ENCODE peak calls at places on chromosomes 1 and 21, in five cellular contexts. X is aorta, K is left ventricle myocardium inferior, H is fibroblast of lung, C is brain microvascular endothelial cell. E is an unnamed sample.

GRCh38 chr1:164971391-164971790 is 385.1 kb downstream of the LMX1A start:
- DNase-seq in X (no peak), K (no peak), H (no peak), C (no peak), E (no peak)

GRCh38 chr21:36751383-36751782 is 52.5 kb downstream of the SIM2 start:
- DNase-seq in X (no peak), K (no peak), H (no peak), C (no peak), E (peak; percentile 38)

GRCh38 chr21:14582934-14583628 is 37.0 kb upstream of the SAMSN1 start:
- DNase-seq in X (no peak), K (no peak), H (no peak), C (no peak), E (no peak)

GRCh38 chr1:180769889-180770288 is 138.1 kb downstream of the XPR1 start:
- DNase-seq in X (no peak), K (no peak), H (no peak), C (no peak), E (no peak)

GRCh38 chr21:28781602-28782274 is 210.9 kb downstream of the LTN1 start:
- DNase-seq in X (no peak), K (no peak), H (peak; percentile 66), C (peak; percentile 44), E (peak; percentile 13)

GRCh38 chr1:30477588-30477987 is 245.8 kb downstream of the MATN1 start:
- DNase-seq in X (no peak), K (no peak), H (no peak), C (no peak), E (no peak)

GRCh38 chr1:201183209-201183608 is 7.4 kb upstream of the IGFN1 start:
- DNase-seq in X (no peak), K (no peak), H (no peak), C (no peak), E (no peak)

GRCh38 chr1:3918966-3919611 is 19.0 kb upstream of the C1orf174 start:
- DNase-seq in X (no peak), K (no peak), H (no peak), C (no peak), E (no peak)

GRCh38 chr1:222644649-222645005 is 26.7 kb downstream of the MIA3 start:
- DNase-seq in X (no peak), K (no peak), H (no peak), C (no peak), E (no peak)

GRCh38 chr1:183550915-183551314 is 39.3 kb downstream of the NCF2 start:
- DNase-seq in X (no peak), K (no peak), H (no peak), C (no peak), E (no peak)

GRCh38 chr21:46322351-46323226 is 1.1 kb downstream of the C21orf58 start:
- DNase-seq in X (no peak), K (no peak), H (peak; percentile 24), C (peak; percentile 42), E (peak; percentile 50)

GRCh38 chr21:16837319-16837718 is 675.5 kb upstream of the CXADR start:
- DNase-seq in X (no peak), K (no peak), H (peak; percentile 41), C (no peak), E (no peak)

GRCh38 chr1:198850196-198850595 is 211.4 kb downstream of the PTPRC start:
- DNase-seq in X (no peak), K (no peak), H (no peak), C (no peak), E (no peak)

GRCh38 chr1:2610036-2610720 is 22.6 kb downstream of the MMEL1 start:
- DNase-seq in X (no peak), K (no peak), H (no peak), C (no peak), E (peak; percentile 58)

GRCh38 chr1:205374205-205375078 is 17.7 kb upstream of the KLHDC8A start:
- DNase-seq in X (no peak), K (no peak), H (peak; percentile 78), C (peak; percentile 76), E (no peak)

GRCh38 chr1:175172503-175172902 is 20.1 kb downstream of the KIAA0040 start:
- DNase-seq in X (no peak), K (no peak), H (no peak), C (no peak), E (no peak)

GRCh38 chr1:235998812-235999211 is 66.1 kb downstream of the NID1 start:
- DNase-seq in X (no peak), K (no peak), H (no peak), C (no peak), E (no peak)

GRCh38 chr1:7218210-7218832 is 433.1 kb downstream of the CAMTA1 start:
- DNase-seq in X (no peak), K (no peak), H (peak; percentile 67), C (peak; percentile 48), E (peak; percentile 79)

GRCh38 chr1:91876040-91876470 is 9.9 kb downstream of the TGFBR3 start:
- DNase-seq in X (no peak), K (no peak), H (no peak), C (no peak), E (no peak)

GRCh38 chr1:211621471-211622198 is 42.7 kb upstream of the SLC30A1 start:
- DNase-seq in X (peak; percentile 70), K (peak; percentile 33), H (no peak), C (no peak), E (no peak)

GRCh38 chr1:78839704-78840277 is 166.7 kb downstream of the ADGRL4 start:
- DNase-seq in X (no peak), K (no peak), H (peak; percentile 74), C (peak; percentile 44), E (peak; percentile 28)

GRCh38 chr1:32142446-32143301 is 34.8 kb downstream of the KPNA6 start:
- DNase-seq in X (peak; percentile 55), K (peak; percentile 47), H (peak; percentile 84), C (peak; percentile 83), E (no peak)

GRCh38 chr1:118923319-118923718 is 64.8 kb downstream of the TBX15 start:
- DNase-seq in X (no peak), K (no peak), H (no peak), C (no peak), E (no peak)

GRCh38 chr21:36330904-36331303 is 10.9 kb downstream of the MORC3 start:
- DNase-seq in X (no peak), K (peak; percentile 41), H (peak; percentile 69), C (peak; percentile 38), E (peak; percentile 61)

GRCh38 chr1:35433714-35434113 is 123.5 kb downstream of the KIAA0319L start:
- DNase-seq in X (no peak), K (no peak), H (no peak), C (no peak), E (peak; percentile 39)
- H3K4me3 ChIP-seq in X (no peak overlapping the region), K (no peak overlapping the region), H (no peak overlapping the region), C (no peak overlapping the region), E (no peak overlapping the region)

DNA sequence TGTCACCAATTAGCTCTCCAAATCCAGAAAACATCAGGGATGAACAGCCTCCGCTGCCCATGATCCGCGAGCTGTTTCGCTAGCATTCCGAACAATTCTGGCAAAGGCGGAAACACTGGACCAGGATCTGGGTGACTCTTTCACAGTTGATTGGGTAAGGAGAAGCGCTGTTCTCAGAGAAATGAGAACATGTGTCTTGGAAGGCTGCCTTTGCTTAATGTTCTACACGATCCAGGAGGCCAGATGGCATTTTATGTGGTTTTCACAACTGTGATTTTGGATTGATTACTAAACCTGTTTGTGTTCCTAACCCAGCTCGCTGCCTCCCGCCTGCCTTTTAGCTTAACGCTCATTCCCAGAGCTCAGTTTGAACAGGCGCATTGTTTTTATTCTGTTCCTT is 144.0 kb downstream of the KIF26B start:
- DNase-seq in X (no peak), K (no peak), H (peak; percentile 62), C (no peak), E (no peak)
- H3K4me3 ChIP-seq in X (no peak overlapping the region), K (no peak overlapping the region), H (no peak overlapping the region), C (no peak overlapping the region), E (no peak overlapping the region)

GRCh38 chr1:1432951-1433803 is 2.3 kb upstream of the VWA1 start:
- DNase-seq in X (peak; percentile 55), K (peak; percentile 74), H (no peak), C (no peak), E (peak; percentile 91)

GRCh38 chr1:1435094-1435903 is at the start of gene VWA1:
- DNase-seq in X (no peak), K (peak; percentile 79), H (peak; percentile 53), C (no peak), E (peak; percentile 99)

GRCh38 chr1:1434812-1435093 is 737 bp upstream of the VWA1 start:
- DNase-seq in X (no peak), K (no peak), H (no peak), C (no peak), E (no peak)

GRCh38 chr1:1433804-1434130 is 1.7 kb upstream of the VWA1 start:
- DNase-seq in X (no peak), K (no peak), H (no peak), C (no peak), E (peak; percentile 81)

DNA sequence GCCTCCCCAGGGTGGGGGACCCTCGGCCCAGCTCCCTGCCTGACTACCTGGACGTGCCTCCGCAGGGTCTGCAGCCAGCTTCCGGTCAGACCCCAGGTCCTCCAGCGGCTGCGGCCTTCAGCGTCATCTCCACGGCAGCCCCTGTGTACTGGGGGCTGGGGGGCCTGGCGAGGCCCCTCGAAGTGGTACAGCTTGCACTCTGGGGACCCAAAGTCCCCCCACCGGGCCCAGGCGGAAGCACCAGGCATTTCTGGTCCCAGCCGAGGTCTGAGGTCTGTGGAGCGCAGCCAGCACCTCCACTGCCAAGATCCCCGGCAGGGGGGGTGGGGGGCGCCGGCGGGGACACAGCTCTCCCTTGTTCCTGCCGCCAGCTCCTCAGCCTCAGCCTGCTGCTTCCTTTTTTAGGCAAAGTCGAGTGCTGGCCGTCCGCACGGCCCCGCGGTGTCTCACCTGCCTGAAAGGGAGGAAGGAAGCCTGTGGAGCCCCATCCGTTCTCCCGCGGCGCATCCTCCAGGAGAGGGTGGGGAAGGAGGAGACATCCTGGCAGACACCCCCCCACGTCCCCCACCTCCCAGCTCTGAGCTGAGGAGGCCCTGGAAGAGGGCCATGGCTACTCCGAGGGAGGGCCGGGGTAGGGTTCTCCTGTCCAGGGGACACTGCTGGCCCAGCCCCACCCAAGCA is 1.2 kb upstream of the VWA1 start:
- DNase-seq in X (peak; percentile 54), K (peak; percentile 75), H (no peak), C (no peak), E (peak; percentile 93)
- H3K4me3 ChIP-seq in X (no peak overlapping the region), K (peak overlapping the region; percentile 71), H (no peak overlapping the region), C (no peak overlapping the region), E (peak overlapping the region; percentile 5)

GRCh38 chr21:45080639-45081414 is 6.4 kb downstream of the ADARB1 start:
- DNase-seq in X (peak; percentile 32), K (no peak), H (peak; percentile 48), C (peak; percentile 38), E (no peak)

GRCh38 chr21:45080232-45080631 is 5.9 kb downstream of the ADARB1 start:
- DNase-seq in X (no peak), K (no peak), H (no peak), C (no peak), E (no peak)

GRCh38 chr21:45078877-45079281 is 4.5 kb downstream of the ADARB1 start:
- DNase-seq in X (peak; percentile 54), K (no peak), H (peak; percentile 78), C (peak; percentile 70), E (no peak)

GRCh38 chr21:45078371-45078770 is 4.0 kb downstream of the ADARB1 start:
- DNase-seq in X (peak; percentile 21), K (no peak), H (no peak), C (no peak), E (no peak)

GRCh38 chr21:45079351-45079750 is 5.0 kb downstream of the ADARB1 start:
- DNase-seq in X (peak; percentile 36), K (no peak), H (no peak), C (no peak), E (no peak)
- H3K4me3 ChIP-seq in X (no peak overlapping the region), K (no peak overlapping the region), H (no peak overlapping the region), C (no peak overlapping the region), E (no peak overlapping the region)

E was measured in H7.